ENCODE peak calls at places on chromosomes 6 and 20, in eight cellular contexts. N, W, R, P, C, V, J and D are unnamed samples.

GRCh38 chr6:88641178-88641903 is 322.1 kb downstream of the RNGTT start:
- DNase-seq in N (no peak), W (no peak), R (no peak), P (no peak), C (no peak), V (no peak), J (no peak), D (no peak)

GRCh38 chr6:140314675-140315074 is 940.2 kb upstream of the CITED2 start:
- DNase-seq in N (no peak), W (no peak), R (no peak), P (no peak), C (no peak), V (no peak), J (no peak), D (no peak)

GRCh38 chr6:35711731-35712130 is 23.0 kb upstream of the FKBP5 start:
- DNase-seq in N (no peak), W (no peak), R (no peak), P (no peak), C (no peak), V (no peak), J (no peak), D (no peak)

GRCh38 chr6:51854347-51854746 is 233.1 kb downstream of the PKHD1 start:
- DNase-seq in N (no peak), W (no peak), R (no peak), P (no peak), C (no peak), V (no peak), J (no peak), D (no peak)

GRCh38 chr6:169864148-169865030 is 113.0 kb downstream of the ERMARD start:
- DNase-seq in N (no peak), W (no peak), R (no peak), P (no peak), C (no peak), V (peak), J (peak), D (peak)

GRCh38 chr6:11439017-11439420 is 98.5 kb upstream of the TMEM170B start:
- DNase-seq in N (no peak), W (no peak), R (no peak), P (no peak), C (no peak), V (no peak), J (no peak), D (no peak)

GRCh38 chr20:32538526-32538918 is 46.6 kb downstream of the NOL4L start:
- DNase-seq in N (no peak), W (peak), R (no peak), P (peak), C (no peak), V (no peak), J (no peak), D (no peak)

GRCh38 chr20:45343867-45344721 is 4.1 kb downstream of the SDC4 start:
- DNase-seq in N (no peak), W (no peak), R (peak), P (peak), C (no peak), V (peak), J (no peak), D (peak)

GRCh38 chr20:45061244-45061643 is 39.7 kb downstream of the KCNS1 start:
- DNase-seq in N (no peak), W (no peak), R (peak), P (peak), C (no peak), V (no peak), J (no peak), D (no peak)

GRCh38 chr20:49591217-49591865 is 23.4 kb upstream of the PTGIS start:
- DNase-seq in N (no peak), W (no peak), R (no peak), P (peak), C (no peak), V (no peak), J (no peak), D (no peak)

GRCh38 chr20:61442075-61442670 is 190.1 kb downstream of the CDH4 start:
- DNase-seq in N (no peak), W (no peak), R (no peak), P (no peak), C (no peak), V (no peak), J (no peak), D (no peak)

GRCh38 chr20:6051505-6051904 is 2.4 kb downstream of the LRRN4 start:
- DNase-seq in N (no peak), W (no peak), R (no peak), P (no peak), C (peak), V (no peak), J (no peak), D (no peak)

GRCh38 chr6:159969921-159970320 is 1.0 kb downstream of the IGF2R start:
- DNase-seq in N (peak), W (no peak), R (peak), P (peak), C (no peak), V (peak), J (peak), D (peak)

GRCh38 chr6:12560315-12560714 is 156.3 kb upstream of the PHACTR1 start:
- DNase-seq in N (no peak), W (no peak), R (no peak), P (no peak), C (no peak), V (no peak), J (no peak), D (no peak)

GRCh38 chr20:37529214-37529967 is 1.7 kb upstream of the BLCAP start:
- DNase-seq in N (no peak), W (no peak), R (no peak), P (no peak), C (no peak), V (no peak), J (peak), D (no peak)

GRCh38 chr6:166862287-166862977 is 93.9 kb downstream of the RNASET2 start:
- DNase-seq in N (peak), W (peak), R (peak), P (peak), C (no peak), V (no peak), J (no peak), D (no peak)

GRCh38 chr6:44071670-44072451 is 55.4 kb downstream of the MRPL14 start:
- DNase-seq in N (no peak), W (no peak), R (no peak), P (no peak), C (no peak), V (no peak), J (no peak), D (no peak)

GRCh38 chr6:25465931-25466330 is 186.1 kb upstream of the SCGN start:
- DNase-seq in N (no peak), W (no peak), R (no peak), P (no peak), C (no peak), V (no peak), J (no peak), D (no peak)

GRCh38 chr6:46734867-46735719 is at the start of gene PLA2G7:
- DNase-seq in N (peak), W (no peak), R (peak), P (peak), C (no peak), V (no peak), J (peak), D (no peak)

GRCh38 chr20:25584905-25585704 is at the start of gene NINL:
- DNase-seq in N (peak), W (no peak), R (peak), P (peak), C (no peak), V (peak), J (peak), D (peak)

GRCh38 chr6:145539831-145540230 is 195.5 kb downstream of the EPM2A start:
- DNase-seq in N (no peak), W (no peak), R (no peak), P (no peak), C (no peak), V (no peak), J (no peak), D (no peak)

GRCh38 chr6:15171026-15171425 is 74.8 kb upstream of the JARID2 start:
- DNase-seq in N (no peak), W (no peak), R (no peak), P (no peak), C (no peak), V (no peak), J (no peak), D (no peak)

GRCh38 chr6:119368917-119369316 is 19.4 kb upstream of the MAN1A1 start:
- DNase-seq in N (no peak), W (no peak), R (no peak), P (no peak), C (no peak), V (no peak), J (no peak), D (no peak)

GRCh38 chr20:4585104-4585753 is 136.5 kb upstream of the PRND start:
- DNase-seq in N (no peak), W (no peak), R (peak), P (no peak), C (no peak), V (no peak), J (no peak), D (no peak)

GRCh38 chr6:41663558-41663957 is 25.3 kb downstream of the MDFI start:
- DNase-seq in N (no peak), W (no peak), R (no peak), P (no peak), C (no peak), V (no peak), J (no peak), D (no peak)

GRCh38 chr6:111444794-111445193 is 38.2 kb downstream of the REV3L start:
- DNase-seq in N (no peak), W (no peak), R (no peak), P (no peak), C (no peak), V (no peak), J (no peak), D (no peak)

GRCh38 chr6:30573113-30573512 is 1.9 kb downstream of the ABCF1 start:
- DNase-seq in N (no peak), W (no peak), R (no peak), P (no peak), C (no peak), V (no peak), J (no peak), D (no peak)

GRCh38 chr6:55528624-55529023 is 50.4 kb downstream of the HMGCLL1 start:
- DNase-seq in N (no peak), W (no peak), R (peak), P (no peak), C (no peak), V (no peak), J (peak), D (peak)

GRCh38 chr6:35177586-35177985 is 36.2 kb upstream of the SCUBE3 start:
- DNase-seq in N (no peak), W (no peak), R (no peak), P (no peak), C (no peak), V (no peak), J (no peak), D (no peak)

GRCh38 chr20:53512076-53512475 is 81.6 kb downstream of the ZNF217 start:
- DNase-seq in N (no peak), W (no peak), R (no peak), P (no peak), C (no peak), V (no peak), J (no peak), D (no peak)

GRCh38 chr20:57998276-57998675 is 230.2 kb downstream of the ANKRD60 start:
- DNase-seq in N (no peak), W (no peak), R (no peak), P (no peak), C (no peak), V (no peak), J (no peak), D (no peak)

GRCh38 chr20:25378884-25379733 is 11.5 kb downstream of the ABHD12 start:
- DNase-seq in N (no peak), W (no peak), R (no peak), P (no peak), C (no peak), V (no peak), J (no peak), D (no peak)

GRCh38 chr6:77353129-77353528 is 110.2 kb downstream of the HTR1B start:
- DNase-seq in N (no peak), W (no peak), R (no peak), P (no peak), C (no peak), V (no peak), J (no peak), D (no peak)

GRCh38 chr6:31086788-31087440 is 25.5 kb downstream of the C6orf15 start:
- DNase-seq in N (no peak), W (no peak), R (peak), P (no peak), C (no peak), V (no peak), J (no peak), D (no peak)

GRCh38 chr6:80742481-80742880 is 636.0 kb downstream of the BCKDHB start:
- DNase-seq in N (no peak), W (no peak), R (peak), P (peak), C (no peak), V (no peak), J (peak), D (no peak)

GRCh38 chr20:50191566-50192363 is 1.1 kb downstream of the CEBPB start:
- DNase-seq in N (peak), W (peak), R (peak), P (peak), C (peak), V (peak), J (peak), D (peak)

GRCh38 chr6:38391206-38391908 is 248.4 kb downstream of the BTBD9 start:
- DNase-seq in N (no peak), W (no peak), R (no peak), P (no peak), C (no peak), V (no peak), J (no peak), D (no peak)

GRCh38 chr6:46651006-46651405 is 1.6 kb downstream of the CYP39A1 start:
- DNase-seq in N (no peak), W (no peak), R (no peak), P (no peak), C (no peak), V (no peak), J (no peak), D (no peak)

GRCh38 chr6:150646228-150646627 is 46.5 kb downstream of the PLEKHG1 start:
- DNase-seq in N (no peak), W (no peak), R (no peak), P (no peak), C (no peak), V (no peak), J (no peak), D (no peak)

GRCh38 chr6:30544666-30545272 is 11.5 kb downstream of the GNL1 start:
- DNase-seq in N (peak), W (no peak), R (peak), P (peak), C (no peak), V (no peak), J (peak), D (no peak)